ENCODE peak calls at places on chromosomes 4 and X, in ten cellular contexts. B is cardiac muscle cell; V is left ventricle myocardium inferior; O is mesendoderm; S is body of pancreas; L is brain microvascular endothelial cell; D is aorta; F is Panc1; N is CD8-positive, alpha-beta T cell; T is tibial nerve. R is an unnamed sample.
A peak's percentile ranks its signal among the peaks of the same experiment; 100 is the strongest.

GRCh38 chr4:150257338-150257737 is 179.1 kb downstream of the DCLK2 start:
- DNase-seq in B (no peak), V (no peak), O (no peak), S (no peak), L (no peak), D (no peak), F (no peak), N (no peak), T (no peak), R (no peak)

GRCh38 chr4:115357767-115358166 is 244.3 kb upstream of the NDST4 start:
- DNase-seq in B (no peak), V (no peak), O (peak; percentile 44), S (no peak), L (no peak), D (no peak), F (no peak), N (no peak), T (no peak), R (no peak)

GRCh38 chr4:182578402-182578801 is 335.2 kb downstream of the TENM3 start:
- DNase-seq in B (peak; percentile 22), V (no peak), O (peak; percentile 93), S (no peak), L (peak; percentile 81), D (no peak), F (peak; percentile 20), N (no peak), T (no peak), R (no peak)

GRCh38 chr4:110518889-110519490 is 43.0 kb downstream of the ENPEP start:
- DNase-seq in B (peak; percentile 40), V (no peak), O (peak; percentile 42), S (peak; percentile 21), L (peak; percentile 17), D (no peak), F (no peak), N (no peak), T (no peak), R (no peak)

GRCh38 chrX:128106630-128107029 is 54.4 kb upstream of the ACTRT1 start:
- DNase-seq in B (no peak), V (no peak), O (peak; percentile 70), S (no peak), L (no peak), D (no peak), F (peak; percentile 17), N (no peak), T (no peak), R (no peak)

GRCh38 chr4:68599150-68599549 is 23.0 kb upstream of the UGT2B17 start:
- DNase-seq in B (no peak), V (no peak), O (no peak), S (no peak), L (no peak), D (no peak), F (no peak), N (no peak), T (no peak), R (no peak)

GRCh38 chr4:34037280-34037679 is 2207.0 kb downstream of the ARAP2 start:
- DNase-seq in B (no peak), V (no peak), O (no peak), S (no peak), L (no peak), D (no peak), F (no peak), N (no peak), T (no peak), R (no peak)

GRCh38 chrX:13697440-13697839 is 8.5 kb downstream of the RAB9A start:
- DNase-seq in B (no peak), V (no peak), O (no peak), S (no peak), L (no peak), D (no peak), F (no peak), N (no peak), T (no peak), R (no peak)

GRCh38 chr4:86934147-86934771 is 552 bp upstream of the AFF1 start:
- DNase-seq in B (no peak), V (no peak), O (peak; percentile 58), S (no peak), L (no peak), D (no peak), F (no peak), N (no peak), T (no peak), R (no peak)

GRCh38 chrX:40933132-40934078 is 151.8 kb upstream of the USP9X start:
- DNase-seq in B (peak; percentile 61), V (no peak), O (peak; percentile 12), S (no peak), L (peak; percentile 41), D (no peak), F (no peak), N (no peak), T (no peak), R (no peak)

GRCh38 chr4:2007804-2008670 is 737 bp downstream of the NELFA start:
- DNase-seq in B (peak; percentile 12), V (no peak), O (peak; percentile 14), S (no peak), L (no peak), D (no peak), F (no peak), N (no peak), T (no peak), R (no peak)

GRCh38 chr4:70632028-70632427 is 3.5 kb downstream of the ENAM start:
- DNase-seq in B (peak; percentile 40), V (no peak), O (peak; percentile 19), S (no peak), L (no peak), D (no peak), F (no peak), N (no peak), T (no peak), R (no peak)

GRCh38 chr4:110071466-110071865 is 126.9 kb downstream of the ELOVL6 start:
- DNase-seq in B (no peak), V (no peak), O (peak; percentile 45), S (peak; percentile 39), L (no peak), D (no peak), F (no peak), N (no peak), T (no peak), R (no peak)

GRCh38 chr4:89837385-89837995 is 529 bp upstream of the SNCA start:
- DNase-seq in B (peak; percentile 43), V (no peak), O (peak; percentile 72), S (peak; percentile 13), L (peak; percentile 6), D (no peak), F (no peak), N (no peak), T (no peak), R (no peak)

GRCh38 chrX:69107231-69107739 is 58.0 kb downstream of the PJA1 start:
- DNase-seq in B (peak; percentile 72), V (peak; percentile 20), O (peak; percentile 98), S (peak; percentile 42), L (no peak), D (no peak), F (no peak), N (no peak), T (no peak), R (no peak)

GRCh38 chr4:3236326-3236878 is 12.6 kb upstream of the MSANTD1 start:
- DNase-seq in B (no peak), V (no peak), O (no peak), S (no peak), L (no peak), D (no peak), F (no peak), N (no peak), T (no peak), R (no peak)

GRCh38 chr4:3235030-3235345 is 14.0 kb upstream of the MSANTD1 start:
- DNase-seq in B (no peak), V (no peak), O (no peak), S (no peak), L (no peak), D (no peak), F (no peak), N (no peak), T (no peak), R (no peak)

GRCh38 chr4:3234171-3235029 is 14.6 kb upstream of the MSANTD1 start:
- DNase-seq in B (no peak), V (no peak), O (no peak), S (no peak), L (no peak), D (no peak), F (no peak), N (no peak), T (no peak), R (no peak)

GRCh38 chr4:3237266-3237665 is 11.7 kb upstream of the MSANTD1 start:
- DNase-seq in B (no peak), V (no peak), O (no peak), S (no peak), L (no peak), D (no peak), F (no peak), N (no peak), T (no peak), R (no peak)

DNA sequence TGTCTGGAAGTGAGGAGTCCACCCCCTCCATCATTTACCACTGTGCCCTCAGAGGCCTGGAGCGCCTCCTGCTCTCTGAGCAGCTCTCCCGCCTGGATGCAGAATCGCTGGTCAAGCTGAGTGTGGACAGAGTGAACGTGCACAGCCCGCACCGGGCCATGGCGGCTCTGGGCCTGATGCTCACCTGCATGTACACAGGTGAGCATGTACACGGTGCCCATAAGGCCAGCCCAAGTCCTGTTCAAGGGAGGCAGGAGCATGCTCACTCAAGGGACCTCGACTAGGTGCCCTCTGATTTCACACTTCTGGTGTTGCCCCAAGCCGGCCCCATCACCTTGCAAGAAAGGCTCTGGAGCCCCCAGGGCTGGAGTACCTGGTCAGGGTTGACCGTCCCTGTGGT is 13.4 kb upstream of the MSANTD1 start:
- DNase-seq in B (no peak), V (no peak), O (no peak), S (no peak), L (no peak), D (no peak), F (no peak), N (no peak), T (no peak), R (no peak)
- H3K36me3 ChIP-seq in B (peaks cover 26% of the 10 kb centered on the region), V (peaks cover 95% of the 10 kb centered on the region), O (peaks cover 21% of the 10 kb centered on the region), S (peaks cover 17% of the 10 kb centered on the region), L (peaks cover 52% of the 10 kb centered on the region), D (no peaks in the 10 kb centered on the region), F (no peaks in the 10 kb centered on the region), N (peaks cover 27% of the 10 kb centered on the region), T (peaks cover 29% of the 10 kb centered on the region), R (no peaks in the 10 kb centered on the region)

GRCh38 chr4:157099506-157099905 is 23.6 kb downstream of the GLRB start:
- DNase-seq in B (no peak), V (no peak), O (no peak), S (no peak), L (no peak), D (no peak), F (no peak), N (no peak), T (no peak), R (no peak)
- H3K4me3 ChIP-seq in B (no peak overlapping the region), V (no peak overlapping the region), O (no peak overlapping the region), S (no peak overlapping the region), L (no peak overlapping the region), D (no peak overlapping the region), F (no peak overlapping the region), N (no peak overlapping the region), T (no peak overlapping the region), R (no peak overlapping the region)

GRCh38 chr4:88035292-88035691 is 27.9 kb downstream of the PKD2 start:
- DNase-seq in B (no peak), V (no peak), O (no peak), S (no peak), L (no peak), D (no peak), F (no peak), N (no peak), T (no peak), R (no peak)
- H3K36me3 ChIP-seq in B (peaks cover 32% of the 10 kb centered on the region), V (peaks cover 57% of the 10 kb centered on the region), O (peaks cover 12% of the 10 kb centered on the region), S (no peaks in the 10 kb centered on the region), L (peaks cover 17% of the 10 kb centered on the region), D (peaks cover 9% of the 10 kb centered on the region), F (peaks cover 7% of the 10 kb centered on the region), N (no peaks in the 10 kb centered on the region), T (no peaks in the 10 kb centered on the region), R (no peaks in the 10 kb centered on the region)

GRCh38 chr4:15786743-15787142 is 8.6 kb downstream of the CD38 start:
- DNase-seq in B (no peak), V (no peak), O (no peak), S (no peak), L (no peak), D (no peak), F (no peak), N (no peak), T (no peak), R (no peak)
- H3K4me3 ChIP-seq in B (no peak overlapping the region), V (no peak overlapping the region), O (no peak overlapping the region), S (no peak overlapping the region), L (no peak overlapping the region), D (no peak overlapping the region), F (no peak overlapping the region), N (no peak overlapping the region), T (no peak overlapping the region), R (no peak overlapping the region)

R was measured in psoas muscle.